ENCODE peak calls at places on chromosomes 5 and 9, in eight cellular contexts. I is CD4-positive, alpha-beta memory T cell; E is cardiac muscle cell; P is ovary; U is transverse colon; Y is gastrocnemius medialis; S is breast epithelium; H is CD8-positive, alpha-beta memory T cell. V is an unnamed sample. For H3K9me3, the result is how much of the 10 kb centered on the place peaks cover.

GRCh38 chr5:40879163-40879942 is 29.9 kb upstream of the C7 start:
- DNase-seq in I (peak), E (peak), P (no peak), U (no peak), Y (no peak), S (no peak), H (peak), V (peak)

GRCh38 chr5:132114150-132115121 is 40.8 kb downstream of the CSF2 start:
- DNase-seq in I (no peak), E (peak), P (no peak), U (no peak), Y (no peak), S (no peak), H (no peak), V (no peak)

GRCh38 chr5:132059043-132059695 is 1.3 kb upstream of the IL3 start:
- DNase-seq in I (peak), E (no peak), P (peak), U (peak), Y (no peak), S (peak), H (no peak), V (no peak)

GRCh38 chr9:124001445-124001799 is 10.1 kb upstream of the LHX2 start:
- DNase-seq in I (no peak), E (no peak), P (no peak), U (no peak), Y (no peak), S (no peak), H (no peak), V (no peak)

GRCh38 chr5:109485030-109485429 is 75.3 kb upstream of the PJA2 start:
- DNase-seq in I (no peak), E (peak), P (no peak), U (peak), Y (peak), S (peak), H (no peak), V (no peak)

GRCh38 chr5:111563041-111563822 is 50.9 kb upstream of the STARD4 start:
- DNase-seq in I (no peak), E (peak), P (no peak), U (no peak), Y (no peak), S (no peak), H (no peak), V (no peak)

GRCh38 chr9:80648336-80648735 is 1041.0 kb downstream of the TLE1 start:
- DNase-seq in I (no peak), E (peak), P (no peak), U (no peak), Y (no peak), S (no peak), H (no peak), V (no peak)

GRCh38 chr5:142515036-142515435 is 170.9 kb downstream of the FGF1 start:
- DNase-seq in I (no peak), E (peak), P (no peak), U (no peak), Y (no peak), S (no peak), H (no peak), V (no peak)

GRCh38 chr9:134618163-134618822 is 23.3 kb upstream of the COL5A1 start:
- DNase-seq in I (no peak), E (peak), P (peak), U (no peak), Y (no peak), S (peak), H (no peak), V (peak)

GRCh38 chr9:36748322-36748899 is 175.7 kb downstream of the MELK start:
- DNase-seq in I (no peak), E (peak), P (peak), U (no peak), Y (no peak), S (no peak), H (no peak), V (peak)

GRCh38 chr9:137550958-137551655 is 572 bp upstream of the MRPL41 start:
- DNase-seq in I (no peak), E (no peak), P (no peak), U (no peak), Y (peak), S (no peak), H (no peak), V (no peak)

GRCh38 chr9:131227112-131228058 is 48.9 kb downstream of the FAM78A start:
- DNase-seq in I (no peak), E (peak), P (peak), U (peak), Y (no peak), S (no peak), H (no peak), V (no peak)

GRCh38 chr5:170121321-170121720 is 15.6 kb downstream of the FOXI1 start:
- DNase-seq in I (no peak), E (no peak), P (no peak), U (no peak), Y (no peak), S (no peak), H (no peak), V (peak)

GRCh38 chr9:19522558-19522957 is 113.7 kb downstream of the ACER2 start:
- DNase-seq in I (no peak), E (no peak), P (no peak), U (no peak), Y (no peak), S (no peak), H (no peak), V (no peak)

GRCh38 chr9:111096051-111096450 is 57.8 kb upstream of the LPAR1 start:
- DNase-seq in I (no peak), E (no peak), P (no peak), U (no peak), Y (no peak), S (no peak), H (no peak), V (peak)

GRCh38 chr5:74468421-74468820 is 172.1 kb downstream of the ENC1 start:
- DNase-seq in I (no peak), E (no peak), P (no peak), U (no peak), Y (no peak), S (no peak), H (no peak), V (no peak)

GRCh38 chr9:74025402-74025894 is 471.7 kb upstream of the RORB start:
- DNase-seq in I (no peak), E (peak), P (no peak), U (no peak), Y (no peak), S (no peak), H (no peak), V (no peak)

GRCh38 chr5:120655828-120656435 is 191.8 kb downstream of the PRR16 start:
- DNase-seq in I (no peak), E (peak), P (no peak), U (peak), Y (no peak), S (no peak), H (no peak), V (peak)

GRCh38 chr9:125990793-125991220 is 243.6 kb downstream of the PBX3 start:
- DNase-seq in I (no peak), E (no peak), P (peak), U (no peak), Y (no peak), S (no peak), H (no peak), V (peak)

GRCh38 chr9:38718148-38718547 is 1.8 kb downstream of the FAM240B start:
- DNase-seq in I (no peak), E (no peak), P (no peak), U (no peak), Y (no peak), S (no peak), H (no peak), V (no peak)

GRCh38 chr9:80701061-80701460 is 988.3 kb downstream of the TLE1 start:
- DNase-seq in I (no peak), E (peak), P (no peak), U (no peak), Y (no peak), S (no peak), H (no peak), V (no peak)

GRCh38 chr5:130189961-130190360 is 285.7 kb downstream of the CHSY3 start:
- DNase-seq in I (no peak), E (no peak), P (no peak), U (no peak), Y (no peak), S (no peak), H (no peak), V (no peak)

GRCh38 chr5:64458948-64459347 is 46.9 kb upstream of the RGS7BP start:
- DNase-seq in I (no peak), E (no peak), P (no peak), U (no peak), Y (no peak), S (no peak), H (no peak), V (no peak)

GRCh38 chr9:111959960-111960359 is 63.3 kb downstream of the UGCG start:
- DNase-seq in I (no peak), E (peak), P (no peak), U (no peak), Y (no peak), S (no peak), H (no peak), V (no peak)

GRCh38 chr9:72585737-72586136 is 64.3 kb downstream of the TMC1 start:
- DNase-seq in I (no peak), E (peak), P (no peak), U (no peak), Y (peak), S (no peak), H (no peak), V (no peak)

GRCh38 chr5:170648546-170648945 is 135.0 kb upstream of the GABRP start:
- DNase-seq in I (no peak), E (no peak), P (no peak), U (no peak), Y (no peak), S (no peak), H (no peak), V (peak)

GRCh38 chr5:135034186-135034962 is at the start of gene PITX1:
- DNase-seq in I (no peak), E (no peak), P (peak), U (peak), Y (no peak), S (no peak), H (no peak), V (peak)

GRCh38 chr5:159444441-159445082 is 114.3 kb upstream of the IL12B start:
- DNase-seq in I (peak), E (peak), P (no peak), U (no peak), Y (no peak), S (no peak), H (peak), V (peak)

GRCh38 chr5:154712518-154713437 is 42.4 kb upstream of the LARP1 start:
- DNase-seq in I (no peak), E (no peak), P (no peak), U (peak), Y (no peak), S (no peak), H (no peak), V (peak)

GRCh38 chr9:33964369-33964768 is 84.3 kb downstream of the UBAP2 start:
- DNase-seq in I (no peak), E (no peak), P (no peak), U (no peak), Y (no peak), S (no peak), H (no peak), V (no peak)

GRCh38 chr9:4339783-4340335 is 40.0 kb upstream of the GLIS3 start:
- DNase-seq in I (no peak), E (no peak), P (no peak), U (no peak), Y (no peak), S (no peak), H (no peak), V (no peak)

DNA sequence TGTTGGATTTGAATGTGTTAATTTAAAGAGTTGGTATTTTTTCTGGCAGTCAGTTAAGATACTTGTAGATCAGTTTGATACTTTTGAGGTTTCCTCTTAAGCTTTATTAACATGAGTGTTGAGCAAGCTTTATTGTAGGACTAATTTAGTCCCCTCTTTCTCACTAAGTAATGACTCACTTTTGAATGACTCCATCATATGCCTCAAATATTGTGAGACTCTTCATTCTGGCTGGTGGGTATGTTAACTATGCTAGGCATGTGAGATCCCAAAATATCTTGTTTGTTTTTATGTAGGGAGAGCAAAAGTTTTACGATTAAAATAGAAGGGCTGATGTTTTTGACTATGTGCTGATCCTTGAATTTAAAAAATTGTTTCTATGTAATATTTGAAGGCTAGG is 355.7 kb downstream of the IZUMO3 start:
- DNase-seq in I (no peak), E (no peak), P (no peak), U (no peak), Y (no peak), S (no peak), H (no peak), V (no peak)
- H3K9me3 ChIP-seq in I (under half), E (under half), P (under half), U (under half), Y (under half), S (under half), H (under half), V (under half)

GRCh38 chr5:96228449-96228848 is 204.6 kb downstream of the PCSK1 start:
- DNase-seq in I (no peak), E (no peak), P (no peak), U (no peak), Y (no peak), S (no peak), H (no peak), V (no peak)
- H3K27ac ChIP-seq in I (no peak), E (no peak), P (no peak), U (no peak), Y (no peak), S (no peak), H (no peak), V (no peak)

GRCh38 chr5:17819786-17820185 is 185.5 kb downstream of the TAF11L14 start:
- DNase-seq in I (no peak), E (no peak), P (no peak), U (no peak), Y (no peak), S (no peak), H (no peak), V (no peak)
- H3K9me3 ChIP-seq in I (under half), E (under half), P (under half), U (under half), Y (under half), S (under half), H (under half), V (under half)

GRCh38 chr9:92507496-92507895 is 25.2 kb upstream of the ASPN start:
- DNase-seq in I (no peak), E (no peak), P (no peak), U (no peak), Y (no peak), S (no peak), H (no peak), V (no peak)
- H3K27ac ChIP-seq in I (no peak), E (no peak), P (no peak), U (peak), Y (no peak), S (peak), H (no peak), V (no peak)

DNA sequence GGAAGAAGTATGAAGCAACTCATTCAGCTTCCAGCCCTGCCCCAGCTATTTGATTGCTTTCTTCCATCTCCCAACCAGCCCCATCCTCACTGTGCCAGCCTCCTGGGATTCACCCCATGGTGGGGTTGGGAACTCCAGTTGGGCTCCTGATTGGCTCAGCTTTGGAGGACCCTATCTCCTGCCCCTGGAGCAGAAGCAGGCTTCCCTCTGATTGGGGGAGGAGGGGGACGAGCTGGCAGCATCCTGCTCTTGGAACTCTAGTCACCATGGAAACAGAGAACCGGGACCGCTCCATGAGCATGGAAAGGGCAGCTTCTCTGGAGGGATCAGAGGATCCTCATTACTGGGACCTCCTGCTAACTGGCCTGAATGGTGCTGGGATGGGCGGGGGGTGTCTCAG is 2.6 kb downstream of the SLC6A7 start:
- DNase-seq in I (no peak), E (no peak), P (no peak), U (no peak), Y (no peak), S (no peak), H (no peak), V (no peak)
- H3K9me3 ChIP-seq in I (under half), E (under half), P (under half), U (under half), Y (under half), S (under half), H (under half), V (under half)

GRCh38 chr5:98927242-98927987 is 1.4 kb downstream of the CHD1 start:
- DNase-seq in I (peak), E (peak), P (peak), U (peak), Y (peak), S (no peak), H (peak), V (peak)
- H3K27ac ChIP-seq in I (peak), E (peak), P (peak), U (peak), Y (peak), S (peak), H (peak), V (peak)

DNA sequence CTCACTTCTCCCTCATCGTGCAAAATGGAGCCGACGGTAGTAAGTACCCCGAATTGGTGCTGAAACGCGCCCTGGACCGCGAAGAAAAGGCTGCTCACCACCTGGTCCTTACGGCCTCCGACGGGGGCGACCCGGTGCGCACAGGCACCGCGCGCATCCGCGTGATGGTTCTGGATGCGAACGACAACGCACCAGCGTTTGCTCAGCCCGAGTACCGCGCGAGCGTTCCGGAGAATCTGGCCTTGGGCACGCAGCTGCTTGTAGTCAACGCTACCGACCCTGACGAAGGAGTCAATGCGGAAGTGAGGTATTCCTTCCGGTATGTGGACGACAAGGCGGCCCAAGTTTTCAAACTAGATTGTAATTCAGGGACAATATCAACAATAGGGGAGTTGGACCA is 979 bp downstream of the PCDHGA12 start:
- DNase-seq in I (no peak), E (peak), P (no peak), U (no peak), Y (no peak), S (no peak), H (no peak), V (no peak)
- H3K9me3 ChIP-seq in I (under half), E (under half), P (half or more), U (half or more), Y (under half), S (half or more), H (under half), V (half or more)

DNA sequence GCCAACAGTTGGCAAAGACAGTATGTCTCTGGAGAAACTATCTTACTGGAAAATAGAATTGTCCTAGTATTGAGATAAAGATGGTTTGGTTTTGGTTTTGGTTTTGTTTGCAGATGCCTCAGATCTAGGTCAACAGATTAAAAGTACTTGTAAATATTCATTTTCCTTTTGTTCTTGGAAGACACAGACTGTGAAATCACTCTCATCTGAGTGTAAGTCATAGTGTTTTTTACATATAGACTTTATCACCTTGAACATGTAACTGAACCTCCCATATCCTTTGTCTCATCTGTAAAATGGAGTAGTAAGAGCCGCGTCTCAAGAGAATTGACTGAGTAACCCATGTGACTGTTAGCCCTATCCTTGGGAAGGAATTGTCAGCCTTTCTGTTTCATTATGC is 34.3 kb downstream of the MAP3K1 start:
- DNase-seq in I (peak), E (no peak), P (no peak), U (no peak), Y (no peak), S (no peak), H (no peak), V (no peak)
- H3K27ac ChIP-seq in I (peak), E (no peak), P (no peak), U (no peak), Y (no peak), S (peak), H (no peak), V (no peak)

V was measured in endodermal cell.